ENCODE peak calls at places on chromosomes 4 and X, in six cellular contexts. L is stimulated activated CD4-positive, alpha-beta T cell treated with anti-CD3 and anti-CD28 coated beads, Interleukin-15, amount 100 ng/mL, for 1 hour; E is glutamatergic neuron; M is SW480; I is GM12864; B is posterior vena cava. C is an unnamed sample.

GRCh38 chr4:150580244-150580643 is 1.7 kb upstream of the MAB21L2 start:
- DNase-seq in L (no peak), B (no peak), M (no peak), E (no peak), I (no peak), C (no peak)

GRCh38 chr4:123997116-123997515 is 600.5 kb downstream of the SPRY1 start:
- DNase-seq in E (peak; percentile 28), M (no peak), I (no peak), L (no peak), B (no peak), C (no peak)

GRCh38 chrX:103656623-103657022 is 27.8 kb downstream of the TCEAL1 start:
- DNase-seq in L (no peak), B (no peak), I (no peak), E (no peak), M (peak; percentile 72), C (no peak)

GRCh38 chr4:30537462-30537861 is 182.7 kb upstream of the PCDH7 start:
- DNase-seq in E (no peak), L (no peak), M (peak; percentile 61), B (no peak), I (no peak), C (no peak)

GRCh38 chrX:141142946-141143345 is 34.0 kb downstream of the LDOC1 start:
- DNase-seq in B (no peak), M (no peak), L (no peak), I (no peak), E (no peak), C (no peak)

GRCh38 chr4:145619639-145619996 is 433 bp downstream of the MMAA start:
- DNase-seq in I (peak; percentile 26), L (peak; percentile 21), E (no peak), B (peak; percentile 72), M (peak; percentile 70), C (no peak)

GRCh38 chr4:37132351-37132989 is 112.1 kb upstream of the NWD2 start:
- DNase-seq in L (no peak), E (no peak), I (no peak), B (no peak), M (no peak), C (no peak)

GRCh38 chr4:52917836-52918235 is 55.7 kb downstream of the RASL11B start:
- DNase-seq in I (no peak), M (no peak), E (no peak), L (no peak), B (no peak), C (no peak)

GRCh38 chrX:138711399-138712347 is at the start of gene FGF13:
- DNase-seq in I (no peak), B (peak; percentile 83), M (no peak), L (no peak), E (peak; percentile 55), C (no peak)

GRCh38 chr4:165612936-165613335 is 234.1 kb downstream of the CPE start:
- DNase-seq in L (no peak), I (no peak), B (no peak), M (no peak), E (no peak), C (peak; percentile 1)

GRCh38 chr4:57190651-57191481 is 80.7 kb upstream of the IGFBP7 start:
- DNase-seq in L (no peak), I (peak; percentile 1), B (no peak), M (peak; percentile 15), E (peak; percentile 72), C (peak; percentile 31)

GRCh38 chrX:82813671-82814078 is 694.4 kb upstream of the POU3F4 start:
- DNase-seq in I (no peak), M (peak; percentile 78), E (no peak), B (no peak), L (no peak), C (no peak)

GRCh38 chrX:47200385-47201150 is 6.9 kb downstream of the UBA1 start:
- DNase-seq in B (no peak), M (no peak), E (no peak), L (no peak), I (no peak), C (no peak)

GRCh38 chr4:101158136-101158485 is 189.2 kb downstream of the PPP3CA start:
- DNase-seq in B (peak; percentile 43), I (no peak), L (no peak), M (no peak), E (peak; percentile 26), C (no peak)

GRCh38 chrX:155632424-155633100 is 19.8 kb upstream of the TMLHE start:
- DNase-seq in L (no peak), B (no peak), I (no peak), M (peak; percentile 20), E (no peak), C (no peak)

GRCh38 chr4:145531791-145532190 is 50.1 kb downstream of the SMAD1 start:
- DNase-seq in E (no peak), L (no peak), I (no peak), B (no peak), M (no peak), C (no peak)

GRCh38 chrX:40300286-40300890 is 202.6 kb upstream of the BCOR start:
- DNase-seq in E (no peak), M (peak; percentile 54), B (peak; percentile 52), L (no peak), I (no peak), C (no peak)